ENCODE peak calls at places on chromosomes 4 and X, in six cellular contexts. T, K, H, M, D and W are unnamed samples.

GRCh38 chr4:56215901-56216300 is 171.4 kb downstream of the AASDH start:
- DNase-seq in M (no peak), H (no peak), K (no peak), D (peak; percentile 90), T (no peak), W (no peak)

GRCh38 chr4:98638661-98639060 is 19.8 kb downstream of the TSPAN5 start:
- DNase-seq in D (no peak), H (no peak), T (no peak), M (no peak), K (no peak), W (peak; percentile 80)

GRCh38 chr4:38310446-38311043 is 350.3 kb downstream of the PTTG2 start:
- DNase-seq in M (no peak), D (no peak), K (peak; percentile 59), T (peak; percentile 81), H (no peak), W (no peak)

GRCh38 chr4:120918788-120919187 is 3.7 kb downstream of the PRDM5 start:
- DNase-seq in H (no peak), D (no peak), T (no peak), M (no peak), K (no peak), W (peak; percentile 31)

GRCh38 chr4:141046255-141046654 is 87.0 kb downstream of the RNF150 start:
- DNase-seq in K (no peak), T (no peak), D (no peak), M (no peak), H (no peak), W (no peak)

GRCh38 chr4:127055349-127055748 is 577.4 kb upstream of the INTU start:
- DNase-seq in K (no peak), M (peak; percentile 2), D (no peak), T (no peak), H (no peak), W (peak; percentile 16)

GRCh38 chr4:177228599-177228998 is 81.1 kb upstream of the NEIL3 start:
- DNase-seq in H (no peak), M (no peak), K (no peak), T (no peak), D (no peak), W (peak; percentile 12)

GRCh38 chr4:151417766-151418376 is 8.9 kb downstream of the FHIP1A start:
- DNase-seq in K (no peak), M (no peak), D (no peak), T (no peak), H (no peak), W (no peak)

GRCh38 chrX:153922932-153923857 is 2.9 kb downstream of the ARHGAP4 start:
- DNase-seq in D (peak; percentile 74), K (no peak), T (no peak), H (peak; percentile 19), M (peak; percentile 6), W (no peak)

GRCh38 chr4:173211838-173212237 is 43.2 kb downstream of the GALNT7 start:
- DNase-seq in H (no peak), T (no peak), K (no peak), D (peak; percentile 52), M (no peak), W (no peak)

GRCh38 chr4:54971474-54971950 is 153.9 kb downstream of the KDR start:
- DNase-seq in K (no peak), M (peak; percentile 59), D (peak; percentile 75), T (peak; percentile 12), H (no peak), W (peak; percentile 58)

GRCh38 chr4:15469402-15470148 is at the start of gene CC2D2A:
- DNase-seq in D (peak; percentile 68), M (peak; percentile 74), T (no peak), H (no peak), K (no peak), W (no peak)

GRCh38 chr4:1250921-1251772 is 2.2 kb upstream of the CTBP1 start:
- DNase-seq in K (no peak), M (no peak), T (no peak), H (no peak), D (no peak), W (no peak)

GRCh38 chr4:15344041-15344440 is 83.8 kb upstream of the C1QTNF7 start:
- DNase-seq in D (no peak), M (no peak), H (no peak), K (no peak), T (no peak), W (no peak)

GRCh38 chrX:26848511-26848910 is 614.6 kb downstream of the PPP4R3C start:
- DNase-seq in T (no peak), K (no peak), D (no peak), M (no peak), H (no peak), W (no peak)

GRCh38 chr4:3045500-3045850 is 28.9 kb downstream of the HTT-AS start:
- DNase-seq in H (no peak), M (no peak), K (peak; percentile 67), T (peak; percentile 79), D (no peak), W (no peak)